ENCODE peak calls at places on chromosome 2, in five cellular contexts. One of them, this sample, is unnamed.

GRCh38 chr2:200335657-200336056 is 29.2 kb downstream of the SPATS2L start:
- DNase-seq in right cardiac atrium: no peak
- DNase-seq in stimulated activated CD4-positive, alpha-beta T cell treated with anti-CD3 and anti-CD28 coated beads, Interleukin-12 subunit alpha, Interleukin-12 subunit beta, amount 100 ng/mL, for 4 hours: no peak
- DNase-seq in EH: no peak
- DNase-seq in CD8-positive, alpha-beta memory T cell: no peak
- DNase-seq in this sample: no peak

GRCh38 chr2:164008752-164009151 is 272.9 kb upstream of the FIGN start:
- DNase-seq in right cardiac atrium: no peak
- DNase-seq in stimulated activated CD4-positive, alpha-beta T cell treated with anti-CD3 and anti-CD28 coated beads, Interleukin-12 subunit alpha, Interleukin-12 subunit beta, amount 100 ng/mL, for 4 hours: no peak
- DNase-seq in EH: no peak
- DNase-seq in CD8-positive, alpha-beta memory T cell: no peak
- DNase-seq in this sample: no peak

GRCh38 chr2:148979919-148980277 is 58.6 kb upstream of the LYPD6B start:
- DNase-seq in right cardiac atrium: no peak
- DNase-seq in stimulated activated CD4-positive, alpha-beta T cell treated with anti-CD3 and anti-CD28 coated beads, Interleukin-12 subunit alpha, Interleukin-12 subunit beta, amount 100 ng/mL, for 4 hours: no peak
- DNase-seq in EH: no peak
- DNase-seq in CD8-positive, alpha-beta memory T cell: no peak
- DNase-seq in this sample: no peak

GRCh38 chr2:179932786-179933185 is 71.4 kb upstream of the ZNF385B start:
- DNase-seq in right cardiac atrium: peak
- DNase-seq in stimulated activated CD4-positive, alpha-beta T cell treated with anti-CD3 and anti-CD28 coated beads, Interleukin-12 subunit alpha, Interleukin-12 subunit beta, amount 100 ng/mL, for 4 hours: no peak
- DNase-seq in EH: no peak
- DNase-seq in CD8-positive, alpha-beta memory T cell: no peak
- DNase-seq in this sample: peak

GRCh38 chr2:27653397-27653796 is 10.0 kb downstream of the SUPT7L start:
- DNase-seq in right cardiac atrium: no peak
- DNase-seq in stimulated activated CD4-positive, alpha-beta T cell treated with anti-CD3 and anti-CD28 coated beads, Interleukin-12 subunit alpha, Interleukin-12 subunit beta, amount 100 ng/mL, for 4 hours: no peak
- DNase-seq in EH: peak
- DNase-seq in CD8-positive, alpha-beta memory T cell: no peak
- DNase-seq in this sample: no peak

GRCh38 chr2:119431976-119432881 is 575 bp downstream of the TMEM37 start:
- DNase-seq in right cardiac atrium: peak
- DNase-seq in stimulated activated CD4-positive, alpha-beta T cell treated with anti-CD3 and anti-CD28 coated beads, Interleukin-12 subunit alpha, Interleukin-12 subunit beta, amount 100 ng/mL, for 4 hours: no peak
- DNase-seq in EH: peak
- DNase-seq in CD8-positive, alpha-beta memory T cell: no peak
- DNase-seq in this sample: no peak

GRCh38 chr2:200788129-200788718 is 23.5 kb upstream of the BZW1 start:
- DNase-seq in right cardiac atrium: no peak
- DNase-seq in stimulated activated CD4-positive, alpha-beta T cell treated with anti-CD3 and anti-CD28 coated beads, Interleukin-12 subunit alpha, Interleukin-12 subunit beta, amount 100 ng/mL, for 4 hours: no peak
- DNase-seq in EH: peak
- DNase-seq in CD8-positive, alpha-beta memory T cell: no peak
- DNase-seq in this sample: no peak

GRCh38 chr2:157838442-157839161 is 37.5 kb downstream of the ACVR1 start:
- DNase-seq in right cardiac atrium: peak
- DNase-seq in stimulated activated CD4-positive, alpha-beta T cell treated with anti-CD3 and anti-CD28 coated beads, Interleukin-12 subunit alpha, Interleukin-12 subunit beta, amount 100 ng/mL, for 4 hours: no peak
- DNase-seq in EH: peak
- DNase-seq in CD8-positive, alpha-beta memory T cell: no peak
- DNase-seq in this sample: no peak

GRCh38 chr2:105929506-105929905 is 184.8 kb downstream of the NCK2 start:
- DNase-seq in right cardiac atrium: no peak
- DNase-seq in stimulated activated CD4-positive, alpha-beta T cell treated with anti-CD3 and anti-CD28 coated beads, Interleukin-12 subunit alpha, Interleukin-12 subunit beta, amount 100 ng/mL, for 4 hours: peak
- DNase-seq in EH: peak
- DNase-seq in CD8-positive, alpha-beta memory T cell: peak
- DNase-seq in this sample: no peak

GRCh38 chr2:169757356-169757755 is 23.7 kb downstream of the KLHL23 start:
- DNase-seq in right cardiac atrium: no peak
- DNase-seq in stimulated activated CD4-positive, alpha-beta T cell treated with anti-CD3 and anti-CD28 coated beads, Interleukin-12 subunit alpha, Interleukin-12 subunit beta, amount 100 ng/mL, for 4 hours: no peak
- DNase-seq in EH: no peak
- DNase-seq in CD8-positive, alpha-beta memory T cell: no peak
- DNase-seq in this sample: no peak

GRCh38 chr2:67684991-67685390 is 287.9 kb downstream of the ETAA1 start:
- DNase-seq in right cardiac atrium: no peak
- DNase-seq in stimulated activated CD4-positive, alpha-beta T cell treated with anti-CD3 and anti-CD28 coated beads, Interleukin-12 subunit alpha, Interleukin-12 subunit beta, amount 100 ng/mL, for 4 hours: no peak
- DNase-seq in EH: no peak
- DNase-seq in CD8-positive, alpha-beta memory T cell: no peak
- DNase-seq in this sample: no peak

GRCh38 chr2:6864938-6865345 is 765 bp downstream of the CMPK2 start:
- DNase-seq in right cardiac atrium: peak
- DNase-seq in stimulated activated CD4-positive, alpha-beta T cell treated with anti-CD3 and anti-CD28 coated beads, Interleukin-12 subunit alpha, Interleukin-12 subunit beta, amount 100 ng/mL, for 4 hours: no peak
- DNase-seq in EH: peak
- DNase-seq in CD8-positive, alpha-beta memory T cell: no peak
- DNase-seq in this sample: no peak

GRCh38 chr2:237091779-237092436 is 6.2 kb downstream of the COPS8 start:
- DNase-seq in right cardiac atrium: no peak
- DNase-seq in stimulated activated CD4-positive, alpha-beta T cell treated with anti-CD3 and anti-CD28 coated beads, Interleukin-12 subunit alpha, Interleukin-12 subunit beta, amount 100 ng/mL, for 4 hours: no peak
- DNase-seq in EH: peak
- DNase-seq in CD8-positive, alpha-beta memory T cell: no peak
- DNase-seq in this sample: no peak